ENCODE peak calls at places on chromosomes 6 and 20, in seven cellular contexts. A is K562, N is upper lobe of left lung, X is GM12878, Z is HCT116, J is A549, Q is HepG2. Y is an unnamed sample.

GRCh38 chr6:27605401-27606342 is 132.8 kb upstream of the ZNF184 start:
- ATAC-seq in Z (peak; percentile 69), Q (peak; percentile 75), J (peak; percentile 61), X (peak; percentile 64), A (peak; percentile 69), N (no peak), Y (no peak)

GRCh38 chr6:135866445-135867143 is 15.1 kb downstream of the PDE7B start:
- ATAC-seq in Z (no peak), X (no peak), A (no peak), J (no peak), N (no peak), Q (no peak), Y (no peak)

GRCh38 chr6:133446789-133447188 is 205.6 kb downstream of the EYA4 start:
- ATAC-seq in N (no peak), Q (no peak), J (no peak), A (no peak), X (no peak), Z (no peak), Y (no peak)

GRCh38 chr20:62812181-62812906 is 4.5 kb upstream of the COL9A3 start:
- ATAC-seq in N (no peak), Q (no peak), X (no peak), Z (no peak), J (no peak), A (no peak), Y (no peak)

GRCh38 chr6:41737591-41738130 is 2.3 kb upstream of the TFEB start:
- ATAC-seq in A (no peak), N (no peak), J (no peak), X (no peak), Z (no peak), Q (no peak), Y (no peak)

GRCh38 chr6:167937301-167937700 is 60.2 kb upstream of the KIF25 start:
- ATAC-seq in J (no peak), Z (no peak), A (no peak), Q (no peak), N (no peak), X (no peak), Y (no peak)

GRCh38 chr20:50281831-50282591 is 91.4 kb downstream of the CEBPB start:
- ATAC-seq in J (no peak), Z (peak; percentile 22), A (peak; percentile 80), N (no peak), X (no peak), Q (peak; percentile 45), Y (no peak)

GRCh38 chr6:28953039-28953872 is 29.5 kb upstream of the TRIM27 start:
- ATAC-seq in Q (peak; percentile 30), Z (peak; percentile 46), J (peak; percentile 62), N (no peak), A (peak; percentile 80), X (peak; percentile 92), Y (no peak)

GRCh38 chr6:126696921-126697693 is 357.2 kb downstream of the CENPW start:
- ATAC-seq in A (no peak), X (no peak), N (no peak), Q (no peak), Z (no peak), J (no peak), Y (no peak)

GRCh38 chr6:69835414-69836179 is 30.8 kb upstream of the COL19A1 start:
- ATAC-seq in N (no peak), Z (peak; percentile 81), Q (peak; percentile 75), J (no peak), A (peak; percentile 82), X (peak; percentile 92), Y (no peak)

GRCh38 chr20:16095241-16095640 is 478.0 kb downstream of the KIF16B start:
- ATAC-seq in X (no peak), N (no peak), A (no peak), Q (no peak), J (no peak), Z (no peak), Y (no peak)

GRCh38 chr6:155186052-155186658 is 77.7 kb upstream of the CLDN20 start:
- ATAC-seq in N (no peak), J (peak; percentile 60), Q (peak; percentile 54), Z (peak; percentile 50), X (peak; percentile 62), A (peak; percentile 36), Y (no peak)

GRCh38 chr20:53927990-53928389 is 142.4 kb downstream of the BCAS1 start:
- ATAC-seq in A (no peak), Z (no peak), J (no peak), N (no peak), X (no peak), Q (no peak), Y (no peak)

GRCh38 chr6:169269180-169270076 is 15.8 kb upstream of the THBS2 start:
- ATAC-seq in N (peak; percentile 46), Z (no peak), J (no peak), A (no peak), Q (no peak), X (no peak), Y (peak; percentile 90)

GRCh38 chr6:227074-227782 is 65.1 kb upstream of the DUSP22 start:
- ATAC-seq in A (peak; percentile 64), N (no peak), X (peak; percentile 36), Z (no peak), J (no peak), Q (no peak), Y (no peak)

GRCh38 chr6:111993342-111993741 is 60.6 kb upstream of the CCN6 start:
- ATAC-seq in X (peak; percentile 5), N (no peak), J (no peak), Z (no peak), Q (no peak), A (no peak), Y (no peak)

GRCh38 chr20:2142649-2143048 is 41.0 kb downstream of the STK35 start:
- ATAC-seq in J (no peak), A (no peak), Q (no peak), X (no peak), N (no peak), Z (no peak), Y (no peak)

GRCh38 chr6:140441256-140441655 is 1066.8 kb upstream of the CITED2 start:
- ATAC-seq in J (no peak), A (peak; percentile 80), X (peak; percentile 52), Q (peak; percentile 98), N (no peak), Z (peak; percentile 81), Y (no peak)

GRCh38 chr6:135008072-135008940 is 46.3 kb downstream of the HBS1L start:
- ATAC-seq in Q (peak; percentile 98), A (peak; percentile 16), N (no peak), J (no peak), Z (no peak), X (peak; percentile 91), Y (no peak)

GRCh38 chr20:43537921-43538854 is 20.6 kb upstream of the SGK2 start:
- ATAC-seq in J (peak; percentile 78), Z (peak; percentile 87), Q (peak; percentile 67), N (peak; percentile 70), A (peak; percentile 94), X (peak; percentile 85), Y (no peak)

DNA sequence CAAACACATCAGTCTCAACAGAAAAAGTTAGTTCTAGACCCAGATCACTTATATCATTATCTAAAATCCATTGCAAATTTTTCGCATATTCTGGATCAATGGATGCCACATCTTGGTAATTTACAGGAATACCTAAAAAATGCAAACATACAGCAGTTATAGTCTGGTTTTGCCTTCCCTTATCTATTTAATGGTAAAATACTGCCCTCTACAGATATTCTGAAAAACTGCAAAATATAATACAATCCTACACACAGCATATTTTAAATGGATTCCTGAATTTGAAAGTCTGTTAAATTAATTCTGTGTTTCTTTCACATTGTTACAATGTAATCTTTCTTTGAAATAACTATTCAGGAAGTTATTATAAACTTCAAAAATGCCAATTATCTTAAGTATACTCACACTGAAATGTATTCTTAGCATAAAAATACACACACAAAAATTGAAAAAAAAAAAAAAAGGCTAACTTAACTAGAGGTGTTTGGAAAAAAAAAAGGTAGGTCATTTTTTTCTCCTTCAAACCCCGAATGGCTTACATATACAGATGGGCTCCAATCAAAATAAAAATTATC is 88.4 kb downstream of the HACE1 start:
- ATAC-seq in N (no peak), X (peak; percentile 84), Q (peak; percentile 76), A (peak; percentile 91), Z (peak; percentile 79), J (no peak), Y (no peak)
- TF ChIP-seq CTCF in N (peak; percentile 55), X (no peak), Q (peak; percentile 48), A (peak; percentile 78), Z (peak; percentile 28), J (peak; percentile 57), Y (peak; percentile 47)

GRCh38 chr6:105452924-105453756 is 50.3 kb upstream of the PREP start:
- ATAC-seq in Q (no peak), Z (no peak), N (no peak), J (no peak), X (peak; percentile 89), A (no peak), Y (no peak)
- TF ChIP-seq POLR2A in Q (no peak), Z (no peak), N (peak; percentile 51), J (no peak), X (no peak), A (no peak), Y (no peak)

DNA sequence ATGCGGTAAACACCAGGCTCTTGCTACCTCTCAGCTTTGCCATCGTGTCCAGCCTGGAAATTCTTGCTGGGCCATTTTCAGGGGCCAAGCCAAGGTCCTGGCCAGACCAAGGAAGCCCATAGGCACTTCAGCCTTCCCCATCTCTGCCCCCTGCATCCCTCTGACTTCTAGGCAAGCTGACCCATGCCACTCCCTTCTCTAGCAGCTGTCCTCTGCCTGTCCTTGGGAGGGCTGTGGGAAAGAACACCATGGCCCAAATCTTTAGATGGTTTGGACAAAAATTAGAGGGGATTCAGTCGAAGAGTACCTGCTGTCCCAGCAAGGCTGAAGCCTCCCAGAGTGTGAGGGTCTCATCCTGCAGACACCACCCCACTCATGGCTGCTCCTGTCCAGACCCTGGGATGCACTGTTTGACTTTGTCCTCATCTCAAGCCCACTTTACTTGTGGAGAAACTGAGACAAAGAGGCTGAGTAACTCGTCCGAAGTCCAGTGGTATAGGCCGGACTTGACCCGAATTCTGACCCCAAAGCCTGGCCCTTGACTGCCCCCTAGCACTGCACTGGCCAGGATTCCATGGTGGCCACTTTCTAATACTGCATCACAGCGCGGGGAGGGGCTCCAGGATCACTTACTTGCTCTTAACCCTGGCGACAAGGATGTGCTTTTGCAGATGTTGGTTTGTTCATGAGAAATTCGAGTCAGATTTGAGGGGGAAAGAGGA is 22.4 kb upstream of the STX16 start:
- ATAC-seq in J (no peak), A (peak; percentile 73), N (no peak), X (no peak), Q (no peak), Z (no peak), Y (no peak)
- TF ChIP-seq CTCF in J (no peak), A (peak; percentile 55), N (no peak), X (no peak), Q (peak; percentile 27), Z (no peak), Y (no peak)

DNA sequence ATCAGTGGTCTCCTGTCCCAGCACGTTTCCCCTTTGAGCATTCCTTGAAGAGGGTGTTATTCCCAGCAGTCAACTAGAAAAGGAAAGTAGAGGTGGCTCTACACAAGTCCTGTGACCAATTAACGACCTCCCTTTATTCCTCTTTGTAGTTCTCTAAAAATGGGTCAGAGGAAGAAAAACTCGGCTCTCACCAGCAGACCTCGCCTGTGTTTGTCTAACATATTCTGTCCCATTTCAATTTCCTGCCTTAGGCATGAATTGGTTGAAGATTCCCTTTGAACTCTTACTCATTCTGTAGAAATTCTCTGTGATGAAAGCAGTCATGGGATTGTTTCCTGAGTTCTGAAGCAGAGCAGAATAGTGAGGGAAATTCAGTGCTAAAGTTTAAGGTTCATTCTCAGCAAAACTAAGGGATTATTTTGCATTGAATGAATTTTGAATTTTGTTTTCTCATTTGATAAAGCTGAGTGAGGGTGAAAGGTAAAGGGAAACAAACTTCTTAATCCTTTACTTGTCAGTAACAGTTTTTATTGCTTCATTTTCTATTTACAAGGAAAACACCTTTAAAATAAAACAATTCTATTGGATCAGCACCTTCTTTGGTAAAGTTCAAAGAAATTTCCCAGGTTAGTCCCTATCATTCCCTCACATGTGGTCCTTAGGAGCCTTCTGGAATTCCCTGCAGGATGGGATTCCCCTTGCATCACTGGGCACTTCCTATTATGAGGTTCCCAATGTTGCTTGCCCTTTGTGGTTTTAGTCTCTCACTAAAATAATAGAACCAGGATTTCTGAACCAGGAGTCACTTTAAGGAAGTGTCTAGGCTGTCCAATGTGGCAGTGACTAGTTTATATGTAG is 105.8 kb downstream of the SLX4IP start:
- ATAC-seq in Z (peak; percentile 71), A (no peak), J (peak; percentile 87), Q (peak; percentile 94), N (no peak), X (no peak), Y (peak; percentile 71)
- TF ChIP-seq POLR2A in Z (no peak), A (no peak), J (no peak), Q (no peak), N (no peak), X (no peak), Y (no peak)